ENCODE peak calls at places on chromosomes 11 and 22, in ten cellular contexts. K, H, V, A, M, E, G, W, R and T are unnamed samples.

GRCh38 chr11:109668973-109669634 is 247.1 kb downstream of the C11orf87 start:
- DNase-seq in H (peak), W (no peak), M (no peak), R (no peak), K (no peak), V (no peak), G (no peak), E (no peak), A (no peak), T (peak)

GRCh38 chr11:116970485-116971292 is 127.5 kb downstream of the SIK3 start:
- DNase-seq in G (peak), M (no peak), W (no peak), V (no peak), K (no peak), A (no peak), H (no peak), R (no peak), E (no peak), T (peak)

GRCh38 chr22:17368727-17369552 is at the start of gene CECR2:
- DNase-seq in K (no peak), W (no peak), A (peak), H (peak), M (peak), R (peak), V (no peak), E (peak), G (no peak), T (no peak)

GRCh38 chr11:2913029-2913431 is 16.2 kb downstream of the PHLDA2 start:
- DNase-seq in M (no peak), R (no peak), W (no peak), G (peak), E (no peak), K (no peak), V (peak), A (no peak), H (no peak), T (no peak)

GRCh38 chr22:36981247-36981775 is 37.9 kb downstream of the TST start:
- DNase-seq in K (no peak), E (no peak), R (no peak), M (peak), A (no peak), V (no peak), H (no peak), W (no peak), G (no peak), T (no peak)

GRCh38 chr11:10540546-10540914 is 457 bp downstream of the RNF141 start:
- DNase-seq in W (no peak), A (no peak), G (no peak), R (peak), V (no peak), M (no peak), E (peak), H (peak), K (no peak), T (peak)

GRCh38 chr11:75768112-75768908 is at the start of gene DGAT2:
- DNase-seq in G (peak), K (peak), R (peak), A (peak), E (peak), W (peak), H (peak), M (peak), V (no peak), T (peak)

GRCh38 chr22:49290711-49291110 is 537.0 kb downstream of the BRD1 start:
- DNase-seq in M (no peak), E (no peak), H (no peak), K (no peak), R (no peak), V (no peak), A (no peak), G (no peak), W (no peak), T (no peak)

GRCh38 chr11:43923327-43924111 is 18.9 kb upstream of the C11orf96 start:
- DNase-seq in A (no peak), H (peak), G (no peak), W (no peak), R (no peak), V (peak), K (no peak), M (no peak), E (peak), T (no peak)

GRCh38 chr11:82718841-82719240 is 14.8 kb downstream of the FAM181B start:
- DNase-seq in R (no peak), V (no peak), H (no peak), E (no peak), A (no peak), G (no peak), W (no peak), M (no peak), K (no peak), T (no peak)

GRCh38 chr11:36105743-36106581 is 162.1 kb downstream of the LDLRAD3 start:
- DNase-seq in W (no peak), A (no peak), M (no peak), H (no peak), G (no peak), E (no peak), R (peak), V (no peak), K (no peak), T (no peak)

GRCh38 chr11:85665756-85666155 is 827 bp upstream of the CREBZF start:
- DNase-seq in A (no peak), G (no peak), W (no peak), R (no peak), M (no peak), H (no peak), E (no peak), V (no peak), K (no peak), T (no peak)

GRCh38 chr11:111645657-111646316 is 43.5 kb downstream of the SIK2 start:
- DNase-seq in H (no peak), V (no peak), M (no peak), A (no peak), R (no peak), G (no peak), W (no peak), E (no peak), K (no peak), T (no peak)

GRCh38 chr11:86954288-86955110 is 696 bp downstream of the FZD4 start:
- DNase-seq in K (no peak), E (no peak), G (peak), V (no peak), W (no peak), A (no peak), R (peak), H (peak), M (no peak), T (peak)

GRCh38 chr22:39915295-39915726 is 14.4 kb downstream of the GRAP2 start:
- DNase-seq in H (no peak), A (no peak), V (no peak), K (no peak), E (peak), W (no peak), M (no peak), R (no peak), G (no peak), T (no peak)

GRCh38 chr11:66619080-66619554 is 2.7 kb downstream of the RBM14 start:
- DNase-seq in V (peak), H (peak), W (peak), G (peak), R (no peak), K (peak), E (peak), A (no peak), M (no peak), T (peak)

GRCh38 chr11:46845440-46845739 is 690 bp downstream of the CKAP5 start:
- DNase-seq in H (peak), G (peak), M (no peak), E (no peak), V (peak), R (no peak), W (no peak), A (no peak), K (no peak), T (no peak)

GRCh38 chr11:41237386-41237785 is 222.1 kb downstream of the LRRC4C start:
- DNase-seq in G (no peak), A (no peak), H (no peak), W (no peak), V (no peak), E (no peak), R (no peak), K (no peak), M (no peak), T (no peak)

GRCh38 chr11:118648291-118648690 is 31.2 kb downstream of the TREH start:
- DNase-seq in K (no peak), W (no peak), E (no peak), G (no peak), H (no peak), A (no peak), R (no peak), V (no peak), M (no peak), T (no peak)

GRCh38 chr22:19503367-19503766 is 20.8 kb downstream of the CLDN5 start:
- DNase-seq in A (no peak), W (no peak), G (no peak), V (no peak), K (no peak), H (no peak), E (no peak), R (no peak), M (no peak), T (no peak)

GRCh38 chr11:30016588-30017363 is at the start of gene KCNA4:
- DNase-seq in E (no peak), R (no peak), W (no peak), K (no peak), V (no peak), M (no peak), A (peak), H (peak), G (no peak), T (no peak)

GRCh38 chr11:114180301-114181055 is 115.7 kb upstream of the NNMT start:
- DNase-seq in V (no peak), E (no peak), A (no peak), M (no peak), K (no peak), W (no peak), H (peak), R (peak), G (peak), T (no peak)

GRCh38 chr11:67452141-67452952 is at the start of gene GPR152:
- DNase-seq in R (peak), H (no peak), A (no peak), W (no peak), G (no peak), M (no peak), E (no peak), V (no peak), K (no peak), T (no peak)